ENCODE peak calls at places on chromosomes 2 and 18, in nine cellular contexts. E is psoas muscle, F is fibroblast of lung, S is PC-3, M is uterus, I is fibroblast of the aortic adventitia, V is neural progenitor cell, U is thoracic aorta, J is ovary. P is an unnamed sample.

GRCh38 chr2:24084386-24085375 is at the start of gene TP53I3:
- DNase-seq in F (peak), J (peak), V (peak), M (peak), E (peak), I (peak), U (peak), S (peak), P (peak)

GRCh38 chr2:56244911-56245530 is 61.2 kb downstream of the CCDC85A start:
- DNase-seq in F (no peak), V (no peak), M (no peak), E (no peak), I (peak), S (no peak), J (no peak), U (no peak), P (no peak)

GRCh38 chr2:237673130-237673921 is 45.9 kb downstream of the LRRFIP1 start:
- DNase-seq in U (no peak), M (no peak), I (no peak), V (peak), S (peak), E (peak), J (no peak), F (peak), P (no peak)

GRCh38 chr2:101818531-101819451 is 121.3 kb downstream of the MAP4K4 start:
- DNase-seq in F (peak), V (peak), E (no peak), M (no peak), J (no peak), S (peak), U (no peak), I (peak), P (no peak)

GRCh38 chr2:20052872-20053281 is 1.4 kb upstream of the LAPTM4A start:
- DNase-seq in M (peak), I (peak), F (peak), E (no peak), S (peak), J (peak), V (no peak), U (peak), P (no peak)

GRCh38 chr2:96505231-96505889 is at the start of gene NEURL3:
- DNase-seq in F (no peak), M (no peak), E (peak), I (peak), U (no peak), S (peak), V (no peak), J (no peak), P (peak)

GRCh38 chr18:56647071-56647470 is 4.1 kb upstream of the WDR7 start:
- DNase-seq in J (no peak), S (no peak), E (no peak), V (no peak), I (no peak), U (no peak), M (no peak), F (no peak), P (no peak)

GRCh38 chr2:237885171-237885930 is 25.9 kb downstream of the RAMP1 start:
- DNase-seq in M (peak), E (no peak), J (peak), S (no peak), I (no peak), F (no peak), V (no peak), U (no peak), P (no peak)

GRCh38 chr2:5713101-5713500 is 20.9 kb downstream of the SOX11 start:
- DNase-seq in M (no peak), J (no peak), U (no peak), E (no peak), S (no peak), I (no peak), F (no peak), V (no peak), P (no peak)

GRCh38 chr2:29079887-29080286 is 5.6 kb upstream of the PCARE start:
- DNase-seq in V (no peak), I (no peak), J (no peak), M (no peak), U (no peak), F (no peak), S (no peak), E (no peak), P (no peak)

GRCh38 chr2:40436093-40436475 is 15.8 kb downstream of the SLC8A1 start:
- DNase-seq in J (no peak), U (no peak), F (no peak), M (no peak), S (peak), I (no peak), E (no peak), V (no peak), P (no peak)

GRCh38 chr2:237920673-237921072 is 46.1 kb upstream of the UBE2F start:
- DNase-seq in F (no peak), J (no peak), V (no peak), M (no peak), U (no peak), I (no peak), S (no peak), E (no peak), P (no peak)

GRCh38 chr2:42931147-42931817 is 138.9 kb upstream of the HAAO start:
- DNase-seq in E (no peak), J (no peak), M (no peak), V (peak), S (no peak), I (no peak), F (no peak), U (no peak), P (no peak)

GRCh38 chr2:153866595-153866994 is 5.1 kb upstream of the GALNT13 start:
- DNase-seq in E (no peak), V (no peak), S (no peak), F (no peak), J (no peak), I (no peak), U (no peak), M (no peak), P (no peak)

GRCh38 chr2:55063713-55064323 is 13.6 kb upstream of the RTN4 start:
- DNase-seq in F (no peak), I (no peak), E (no peak), S (no peak), M (no peak), U (no peak), V (no peak), J (no peak), P (no peak)

GRCh38 chr2:25230626-25231311 is 62.4 kb upstream of the POMC start:
- DNase-seq in S (no peak), F (no peak), V (no peak), U (no peak), J (no peak), E (no peak), I (no peak), M (no peak), P (no peak)

GRCh38 chr2:25227576-25227975 is 59.2 kb upstream of the POMC start:
- DNase-seq in M (no peak), U (no peak), E (no peak), J (no peak), V (peak), S (no peak), F (no peak), I (no peak), P (no peak)

GRCh38 chr2:25232248-25232825 is 64.0 kb upstream of the POMC start:
- DNase-seq in S (no peak), I (no peak), F (no peak), J (no peak), U (no peak), V (no peak), M (no peak), E (no peak), P (no peak)

GRCh38 chr2:25228848-25229674 is 60.7 kb upstream of the POMC start:
- DNase-seq in V (peak), F (peak), M (peak), U (no peak), S (peak), J (peak), E (peak), I (peak), P (peak)

DNA sequence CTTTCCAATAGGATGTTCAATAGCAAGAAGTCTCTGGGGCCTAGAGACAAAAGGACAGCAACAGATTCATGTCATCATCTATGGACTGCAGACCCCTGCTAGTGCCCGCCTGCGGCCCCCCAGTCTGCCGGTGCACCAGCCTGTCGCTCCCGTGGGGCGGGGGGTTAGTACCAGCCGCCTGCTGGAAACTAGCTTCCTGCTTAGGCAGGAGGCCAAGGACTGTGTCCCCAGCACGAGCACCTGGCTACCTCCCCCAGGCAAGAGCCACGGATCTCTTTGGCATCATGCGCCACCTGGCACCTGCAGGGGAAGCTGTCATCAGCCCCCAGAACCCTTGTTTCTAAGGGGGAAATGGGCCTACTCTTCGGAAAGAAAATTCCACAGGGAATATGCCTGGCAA is 61.7 kb upstream of the POMC start:
- DNase-seq in I (no peak), F (no peak), M (no peak), U (no peak), E (no peak), J (no peak), S (no peak), V (no peak), P (no peak)
- H3K4me3 ChIP-seq in I (no peak), F (no peak), M (no peak), U (no peak), E (no peak), J (no peak), S (no peak), V (no peak), P (no peak)

DNA sequence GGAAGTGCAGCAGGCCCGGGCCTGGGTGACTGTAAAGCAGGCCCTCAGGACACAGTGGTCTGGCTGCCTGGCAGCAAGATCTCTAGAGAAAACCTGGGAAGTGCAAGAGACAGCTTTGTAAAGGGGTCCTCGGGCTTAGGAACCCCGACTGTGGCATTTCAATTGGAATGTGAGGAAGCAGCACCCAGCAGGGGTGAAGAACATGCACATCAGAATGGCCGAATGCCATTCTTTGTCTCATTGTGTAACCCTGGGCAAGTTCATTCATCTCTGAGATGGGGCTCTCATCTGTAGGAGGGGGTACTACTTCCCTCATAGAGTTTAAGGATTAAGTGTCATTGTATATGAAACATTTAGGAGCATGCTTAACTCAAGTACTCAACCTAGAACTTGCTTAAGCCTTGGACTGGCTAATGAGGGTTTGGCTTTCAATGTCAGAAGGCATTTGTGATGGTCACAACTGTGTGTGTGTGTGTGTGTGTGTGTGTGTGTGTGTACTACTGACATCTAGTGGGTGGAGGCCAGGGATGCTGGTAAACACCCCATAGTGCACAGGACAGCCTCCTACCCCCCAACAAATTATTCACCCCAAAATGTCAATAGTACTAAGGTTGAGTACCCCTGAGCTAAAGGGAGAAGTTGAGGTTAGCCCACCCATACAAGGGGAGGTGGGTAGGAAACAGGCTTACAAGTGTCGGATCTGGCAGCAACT is 29.3 kb downstream of the MEX3C start:
- DNase-seq in U (no peak), F (no peak), J (no peak), E (no peak), S (no peak), I (no peak), V (peak), M (no peak), P (no peak)
- TF ChIP-seq CTCF in U (no peak), F (no peak), J (no peak), E (no peak), S (no peak), I (no peak), V (peak), M (no peak), P (no peak)

GRCh38 chr2:222423632-222424280 is 587 bp upstream of the SGPP2 start:
- DNase-seq in E (no peak), S (no peak), I (peak), M (no peak), F (no peak), J (no peak), V (no peak), U (no peak), P (no peak)

GRCh38 chr2:222421626-222422025 is 2.7 kb upstream of the SGPP2 start:
- DNase-seq in M (no peak), F (no peak), S (no peak), J (no peak), I (no peak), E (no peak), V (no peak), U (no peak), P (no peak)

GRCh38 chr2:222424281-222424728 is at the start of gene SGPP2:
- DNase-seq in V (peak), F (no peak), M (no peak), S (no peak), J (no peak), E (no peak), U (no peak), I (no peak), P (no peak)

GRCh38 chr2:222424729-222425671 is 657 bp downstream of the SGPP2 start:
- DNase-seq in V (peak), E (peak), F (no peak), I (no peak), M (no peak), S (no peak), U (no peak), J (no peak), P (no peak)

DNA sequence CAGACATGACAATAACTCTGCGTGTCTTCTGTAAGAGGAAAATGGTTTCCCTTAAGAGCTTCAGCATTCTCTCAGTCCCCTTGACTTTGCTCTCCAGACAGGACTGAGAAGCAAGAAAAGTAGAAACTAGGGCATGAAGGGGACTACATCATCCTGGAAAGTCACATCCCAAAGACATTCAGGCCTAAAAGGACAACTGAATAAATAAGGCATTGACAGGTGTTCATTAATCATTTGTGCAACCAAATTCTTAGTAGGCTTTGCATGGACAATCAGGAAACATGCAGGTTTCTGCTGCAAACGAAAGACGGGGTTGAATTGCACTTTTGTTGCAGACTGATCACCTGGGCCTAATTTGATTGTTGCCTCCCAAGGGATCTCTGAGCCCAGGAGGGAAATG is 1.2 kb upstream of the SGPP2 start:
- DNase-seq in J (no peak), E (no peak), U (no peak), I (no peak), M (no peak), S (no peak), F (no peak), V (peak), P (no peak)
- H3K4me3 ChIP-seq in J (no peak), E (no peak), U (no peak), I (no peak), M (no peak), S (no peak), F (no peak), V (no peak), P (no peak)

DNA sequence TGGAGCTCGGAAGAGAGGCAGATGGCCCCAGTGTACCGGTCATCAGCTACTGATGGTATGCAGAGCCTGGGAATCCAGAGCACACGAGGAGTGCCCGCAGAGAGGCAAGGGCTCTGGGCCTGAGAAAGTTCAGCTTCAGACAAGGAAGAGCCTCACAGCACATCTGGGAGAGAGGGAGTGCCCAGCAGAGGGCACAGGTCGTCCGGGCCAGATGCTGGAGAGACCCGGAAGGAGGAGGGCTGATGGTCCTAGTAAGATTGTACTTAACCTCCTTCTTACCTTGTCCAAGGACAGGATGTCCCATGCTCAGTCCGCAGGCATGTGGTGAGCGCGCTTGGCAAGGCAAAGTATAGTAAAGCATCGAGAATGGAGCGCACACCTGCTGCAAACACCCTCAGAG is 24.4 kb upstream of the CHMP1B start:
- DNase-seq in I (no peak), V (no peak), F (no peak), U (no peak), S (no peak), M (no peak), E (no peak), J (no peak), P (no peak)
- TF ChIP-seq CTCF in I (no peak), V (peak), F (no peak), U (no peak), S (no peak), M (no peak), E (no peak), J (no peak), P (no peak)

DNA sequence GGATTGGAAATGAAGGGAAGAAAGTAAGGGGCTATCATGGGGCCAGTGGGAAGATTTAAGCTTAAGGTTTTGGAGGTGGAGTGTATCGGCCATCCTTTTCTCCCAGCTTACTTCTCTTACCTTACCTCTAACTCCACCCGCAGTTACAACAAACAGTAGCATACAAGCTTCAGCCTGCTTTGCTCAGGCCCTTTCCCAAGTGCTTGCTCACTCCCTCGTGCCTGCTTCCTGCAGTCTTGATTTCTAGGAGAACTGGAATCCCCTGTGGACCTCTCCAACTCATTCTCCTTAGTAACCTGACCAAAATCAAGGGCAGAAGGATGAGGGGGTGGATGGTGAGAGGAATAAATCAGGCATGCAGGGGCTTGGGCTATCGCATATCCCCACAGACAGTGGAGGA is 5.8 kb upstream of the LYG2 start:
- DNase-seq in U (no peak), M (no peak), I (no peak), J (no peak), V (no peak), S (no peak), F (no peak), E (no peak), P (no peak)
- H3K4me3 ChIP-seq in U (no peak), M (no peak), I (no peak), J (no peak), V (no peak), S (no peak), F (no peak), E (no peak), P (no peak)

GRCh38 chr2:117055499-117056375 is 758.8 kb upstream of the DDX18 start:
- DNase-seq in V (no peak), J (no peak), I (no peak), M (no peak), U (no peak), E (no peak), S (no peak), F (no peak), P (no peak)

GRCh38 chr2:117058366-117058765 is 756.1 kb upstream of the DDX18 start:
- DNase-seq in J (no peak), U (no peak), V (no peak), S (no peak), F (no peak), M (no peak), I (no peak), E (no peak), P (no peak)

GRCh38 chr2:117057021-117057420 is 757.5 kb upstream of the DDX18 start:
- DNase-seq in M (no peak), E (no peak), F (no peak), V (no peak), U (no peak), J (no peak), I (no peak), S (no peak), P (no peak)

DNA sequence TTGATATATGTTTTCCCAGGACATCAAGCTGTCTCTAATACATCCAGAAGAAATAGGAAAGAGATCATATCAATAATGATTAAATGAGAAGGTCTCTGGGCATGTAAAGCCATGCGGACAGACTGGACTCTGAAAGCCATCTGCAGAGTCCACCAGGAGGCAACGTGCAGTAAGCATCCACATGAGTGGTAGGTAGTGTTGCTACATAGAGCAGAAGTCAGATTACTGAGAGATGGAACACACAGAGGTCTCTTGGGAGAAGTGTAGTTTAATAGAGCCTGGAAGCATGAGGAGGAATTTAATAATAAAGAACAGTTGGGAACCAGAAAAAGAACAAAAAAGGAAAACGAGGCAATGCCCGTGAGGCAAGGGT is 758.1 kb upstream of the DDX18 start:
- DNase-seq in E (no peak), J (no peak), S (no peak), U (no peak), I (no peak), V (no peak), M (no peak), F (no peak), P (no peak)
- TF ChIP-seq CTCF in E (no peak), J (no peak), S (no peak), U (no peak), I (no peak), V (no peak), M (no peak), F (no peak), P (no peak)

DNA sequence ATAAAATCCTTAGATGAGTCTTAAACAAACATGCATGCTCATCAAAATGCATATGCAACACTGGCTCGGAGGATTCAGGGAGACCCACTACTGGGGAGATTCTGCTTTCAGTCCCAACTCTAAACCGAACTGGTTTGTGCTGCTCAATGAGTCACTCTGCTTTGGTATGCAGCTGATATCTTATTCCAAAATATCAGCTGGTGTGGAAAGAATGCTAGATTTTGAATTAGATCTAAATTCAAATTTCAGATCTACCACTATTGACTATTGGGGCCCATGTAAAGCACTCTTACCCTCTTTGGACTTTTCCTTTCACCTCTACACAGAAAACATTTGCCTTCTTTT is 39.2 kb upstream of the TTN start:
- DNase-seq in F (no peak), J (no peak), I (no peak), U (no peak), S (peak), M (no peak), E (no peak), V (no peak), P (no peak)
- H3K4me3 ChIP-seq in F (no peak), J (no peak), I (no peak), U (no peak), S (no peak), M (no peak), E (no peak), V (no peak), P (no peak)

GRCh38 chr2:9330639-9331270 is 92.6 kb downstream of the ITGB1BP1 start:
- DNase-seq in M (no peak), E (no peak), V (no peak), U (no peak), F (no peak), J (no peak), I (no peak), S (no peak), P (no peak)
- TF ChIP-seq CTCF in M (no peak), E (no peak), V (no peak), U (no peak), F (no peak), J (no peak), I (no peak), S (no peak), P (no peak)

GRCh38 chr2:85584857-85585780 is 888 bp downstream of the VAMP5 start:
- DNase-seq in F (peak), J (no peak), V (no peak), I (peak), M (peak), E (peak), S (peak), U (no peak), P (no peak)
- H3K4me3 ChIP-seq in F (peak), J (peak), V (peak), I (peak), M (peak), E (peak), S (no peak), U (peak), P (peak)

P was measured in AG09309.